ENCODE peak calls at places on chromosomes 5 and 9, in seven cellular contexts. One of them, this sample, is unnamed.

GRCh38 chr5:38926121-38926520 is 80.3 kb downstream of the OSMR start:
- DNase-seq in CD4-positive, CD25-positive, alpha-beta regulatory T cell: no peak
- DNase-seq in stimulated activated CD4-positive, alpha-beta T cell treated with anti-CD3 and anti-CD28 coated beads, TNF-alpha, amount 100 ng/mL, for 1 hour: no peak
- DNase-seq in A673: no peak
- DNase-seq in HTR-8/SVneo: no peak
- DNase-seq in activated T-cell treated with anti-CD3 and anti-CD28 coated beads for 4 hours: no peak
- DNase-seq in HCT116: no peak
- DNase-seq in this sample: no peak

GRCh38 chr5:42242829-42243485 is 180.3 kb upstream of the GHR start:
- DNase-seq in CD4-positive, CD25-positive, alpha-beta regulatory T cell: no peak
- DNase-seq in stimulated activated CD4-positive, alpha-beta T cell treated with anti-CD3 and anti-CD28 coated beads, TNF-alpha, amount 100 ng/mL, for 1 hour: no peak
- DNase-seq in A673: no peak
- DNase-seq in HTR-8/SVneo: no peak
- DNase-seq in activated T-cell treated with anti-CD3 and anti-CD28 coated beads for 4 hours: no peak
- DNase-seq in HCT116: no peak
- DNase-seq in this sample: no peak

GRCh38 chr5:96881511-96882115 is 5.3 kb downstream of the ERAP2 start:
- DNase-seq in CD4-positive, CD25-positive, alpha-beta regulatory T cell: no peak
- DNase-seq in stimulated activated CD4-positive, alpha-beta T cell treated with anti-CD3 and anti-CD28 coated beads, TNF-alpha, amount 100 ng/mL, for 1 hour: no peak
- DNase-seq in A673: no peak
- DNase-seq in HTR-8/SVneo: no peak
- DNase-seq in activated T-cell treated with anti-CD3 and anti-CD28 coated beads for 4 hours: no peak
- DNase-seq in HCT116: no peak
- DNase-seq in this sample: no peak

GRCh38 chr9:96048116-96048953 is 172.8 kb downstream of the ERCC6L2 start:
- DNase-seq in CD4-positive, CD25-positive, alpha-beta regulatory T cell: no peak
- DNase-seq in stimulated activated CD4-positive, alpha-beta T cell treated with anti-CD3 and anti-CD28 coated beads, TNF-alpha, amount 100 ng/mL, for 1 hour: no peak
- DNase-seq in A673: peak; percentile 59
- DNase-seq in HTR-8/SVneo: no peak
- DNase-seq in activated T-cell treated with anti-CD3 and anti-CD28 coated beads for 4 hours: no peak
- DNase-seq in HCT116: no peak
- DNase-seq in this sample: no peak

GRCh38 chr9:116073826-116074225 is 79.8 kb upstream of the PAPPA start:
- DNase-seq in CD4-positive, CD25-positive, alpha-beta regulatory T cell: no peak
- DNase-seq in stimulated activated CD4-positive, alpha-beta T cell treated with anti-CD3 and anti-CD28 coated beads, TNF-alpha, amount 100 ng/mL, for 1 hour: no peak
- DNase-seq in A673: no peak
- DNase-seq in HTR-8/SVneo: no peak
- DNase-seq in activated T-cell treated with anti-CD3 and anti-CD28 coated beads for 4 hours: no peak
- DNase-seq in HCT116: no peak
- DNase-seq in this sample: no peak

GRCh38 chr5:157266286-157267007 is 524 bp downstream of the CYFIP2 start:
- DNase-seq in CD4-positive, CD25-positive, alpha-beta regulatory T cell: peak; percentile 52
- DNase-seq in stimulated activated CD4-positive, alpha-beta T cell treated with anti-CD3 and anti-CD28 coated beads, TNF-alpha, amount 100 ng/mL, for 1 hour: no peak
- DNase-seq in A673: no peak
- DNase-seq in HTR-8/SVneo: no peak
- DNase-seq in activated T-cell treated with anti-CD3 and anti-CD28 coated beads for 4 hours: no peak
- DNase-seq in HCT116: no peak
- DNase-seq in this sample: peak; percentile 77

GRCh38 chr9:102405218-102405867 is 589.8 kb upstream of the CYLC2 start:
- DNase-seq in CD4-positive, CD25-positive, alpha-beta regulatory T cell: no peak
- DNase-seq in stimulated activated CD4-positive, alpha-beta T cell treated with anti-CD3 and anti-CD28 coated beads, TNF-alpha, amount 100 ng/mL, for 1 hour: no peak
- DNase-seq in A673: no peak
- DNase-seq in HTR-8/SVneo: no peak
- DNase-seq in activated T-cell treated with anti-CD3 and anti-CD28 coated beads for 4 hours: no peak
- DNase-seq in HCT116: no peak
- DNase-seq in this sample: no peak

GRCh38 chr5:54257366-54258118 is 52.8 kb downstream of the ARL15 start:
- DNase-seq in CD4-positive, CD25-positive, alpha-beta regulatory T cell: no peak
- DNase-seq in stimulated activated CD4-positive, alpha-beta T cell treated with anti-CD3 and anti-CD28 coated beads, TNF-alpha, amount 100 ng/mL, for 1 hour: no peak
- DNase-seq in A673: no peak
- DNase-seq in HTR-8/SVneo: no peak
- DNase-seq in activated T-cell treated with anti-CD3 and anti-CD28 coated beads for 4 hours: no peak
- DNase-seq in HCT116: no peak
- DNase-seq in this sample: no peak

GRCh38 chr5:91703128-91703527 is 320.0 kb upstream of the ARRDC3 start:
- DNase-seq in CD4-positive, CD25-positive, alpha-beta regulatory T cell: no peak
- DNase-seq in stimulated activated CD4-positive, alpha-beta T cell treated with anti-CD3 and anti-CD28 coated beads, TNF-alpha, amount 100 ng/mL, for 1 hour: no peak
- DNase-seq in A673: peak; percentile 56
- DNase-seq in HTR-8/SVneo: no peak
- DNase-seq in activated T-cell treated with anti-CD3 and anti-CD28 coated beads for 4 hours: no peak
- DNase-seq in HCT116: no peak
- DNase-seq in this sample: no peak

GRCh38 chr5:10588109-10588775 is 24.4 kb downstream of the ANKRD33B start:
- DNase-seq in CD4-positive, CD25-positive, alpha-beta regulatory T cell: no peak
- DNase-seq in stimulated activated CD4-positive, alpha-beta T cell treated with anti-CD3 and anti-CD28 coated beads, TNF-alpha, amount 100 ng/mL, for 1 hour: no peak
- DNase-seq in A673: no peak
- DNase-seq in HTR-8/SVneo: no peak
- DNase-seq in activated T-cell treated with anti-CD3 and anti-CD28 coated beads for 4 hours: no peak
- DNase-seq in HCT116: no peak
- DNase-seq in this sample: no peak

GRCh38 chr9:6877671-6878161 is 119.9 kb downstream of the KDM4C start:
- DNase-seq in CD4-positive, CD25-positive, alpha-beta regulatory T cell: no peak
- DNase-seq in stimulated activated CD4-positive, alpha-beta T cell treated with anti-CD3 and anti-CD28 coated beads, TNF-alpha, amount 100 ng/mL, for 1 hour: no peak
- DNase-seq in A673: no peak
- DNase-seq in HTR-8/SVneo: no peak
- DNase-seq in activated T-cell treated with anti-CD3 and anti-CD28 coated beads for 4 hours: no peak
- DNase-seq in HCT116: no peak
- DNase-seq in this sample: no peak

GRCh38 chr9:518540-518939 is 303.9 kb downstream of the DOCK8 start:
- DNase-seq in CD4-positive, CD25-positive, alpha-beta regulatory T cell: no peak
- DNase-seq in stimulated activated CD4-positive, alpha-beta T cell treated with anti-CD3 and anti-CD28 coated beads, TNF-alpha, amount 100 ng/mL, for 1 hour: no peak
- DNase-seq in A673: no peak
- DNase-seq in HTR-8/SVneo: no peak
- DNase-seq in activated T-cell treated with anti-CD3 and anti-CD28 coated beads for 4 hours: no peak
- DNase-seq in HCT116: no peak
- DNase-seq in this sample: no peak

GRCh38 chr5:157215826-157216167 is 35.2 kb downstream of the ITK start:
- DNase-seq in CD4-positive, CD25-positive, alpha-beta regulatory T cell: no peak
- DNase-seq in stimulated activated CD4-positive, alpha-beta T cell treated with anti-CD3 and anti-CD28 coated beads, TNF-alpha, amount 100 ng/mL, for 1 hour: no peak
- DNase-seq in A673: no peak
- DNase-seq in HTR-8/SVneo: no peak
- DNase-seq in activated T-cell treated with anti-CD3 and anti-CD28 coated beads for 4 hours: no peak
- DNase-seq in HCT116: no peak
- DNase-seq in this sample: no peak

GRCh38 chr9:693460-694390 is 147.8 kb upstream of the DMRT1 start:
- DNase-seq in CD4-positive, CD25-positive, alpha-beta regulatory T cell: no peak
- DNase-seq in stimulated activated CD4-positive, alpha-beta T cell treated with anti-CD3 and anti-CD28 coated beads, TNF-alpha, amount 100 ng/mL, for 1 hour: no peak
- DNase-seq in A673: peak; percentile 61
- DNase-seq in HTR-8/SVneo: no peak
- DNase-seq in activated T-cell treated with anti-CD3 and anti-CD28 coated beads for 4 hours: no peak
- DNase-seq in HCT116: no peak
- DNase-seq in this sample: no peak

GRCh38 chr9:128495804-128496417 is 8.6 kb upstream of the GLE1 start:
- DNase-seq in CD4-positive, CD25-positive, alpha-beta regulatory T cell: no peak
- DNase-seq in stimulated activated CD4-positive, alpha-beta T cell treated with anti-CD3 and anti-CD28 coated beads, TNF-alpha, amount 100 ng/mL, for 1 hour: no peak
- DNase-seq in A673: no peak
- DNase-seq in HTR-8/SVneo: no peak
- DNase-seq in activated T-cell treated with anti-CD3 and anti-CD28 coated beads for 4 hours: no peak
- DNase-seq in HCT116: peak; percentile 7
- DNase-seq in this sample: no peak

GRCh38 chr5:178361657-178362445 is 129.2 kb upstream of the PHYKPL start:
- DNase-seq in CD4-positive, CD25-positive, alpha-beta regulatory T cell: no peak
- DNase-seq in stimulated activated CD4-positive, alpha-beta T cell treated with anti-CD3 and anti-CD28 coated beads, TNF-alpha, amount 100 ng/mL, for 1 hour: no peak
- DNase-seq in A673: no peak
- DNase-seq in HTR-8/SVneo: no peak
- DNase-seq in activated T-cell treated with anti-CD3 and anti-CD28 coated beads for 4 hours: no peak
- DNase-seq in HCT116: no peak
- DNase-seq in this sample: no peak

GRCh38 chr5:75010838-75011237 is 41.5 kb downstream of the GCNT4 start:
- DNase-seq in CD4-positive, CD25-positive, alpha-beta regulatory T cell: no peak
- DNase-seq in stimulated activated CD4-positive, alpha-beta T cell treated with anti-CD3 and anti-CD28 coated beads, TNF-alpha, amount 100 ng/mL, for 1 hour: no peak
- DNase-seq in A673: no peak
- DNase-seq in HTR-8/SVneo: no peak
- DNase-seq in activated T-cell treated with anti-CD3 and anti-CD28 coated beads for 4 hours: no peak
- DNase-seq in HCT116: no peak
- DNase-seq in this sample: no peak

GRCh38 chr9:120110520-120110919 is 469.4 kb downstream of the CDK5RAP2 start:
- DNase-seq in CD4-positive, CD25-positive, alpha-beta regulatory T cell: no peak
- DNase-seq in stimulated activated CD4-positive, alpha-beta T cell treated with anti-CD3 and anti-CD28 coated beads, TNF-alpha, amount 100 ng/mL, for 1 hour: no peak
- DNase-seq in A673: no peak
- DNase-seq in HTR-8/SVneo: no peak
- DNase-seq in activated T-cell treated with anti-CD3 and anti-CD28 coated beads for 4 hours: no peak
- DNase-seq in HCT116: no peak
- DNase-seq in this sample: no peak

GRCh38 chr5:143396353-143396940 is 7.0 kb downstream of the NR3C1 start:
- DNase-seq in CD4-positive, CD25-positive, alpha-beta regulatory T cell: no peak
- DNase-seq in stimulated activated CD4-positive, alpha-beta T cell treated with anti-CD3 and anti-CD28 coated beads, TNF-alpha, amount 100 ng/mL, for 1 hour: no peak
- DNase-seq in A673: no peak
- DNase-seq in HTR-8/SVneo: no peak
- DNase-seq in activated T-cell treated with anti-CD3 and anti-CD28 coated beads for 4 hours: no peak
- DNase-seq in HCT116: no peak
- DNase-seq in this sample: no peak

GRCh38 chr9:35340046-35340445 is 149.9 kb upstream of the RUSC2 start:
- DNase-seq in CD4-positive, CD25-positive, alpha-beta regulatory T cell: no peak
- DNase-seq in stimulated activated CD4-positive, alpha-beta T cell treated with anti-CD3 and anti-CD28 coated beads, TNF-alpha, amount 100 ng/mL, for 1 hour: no peak
- DNase-seq in A673: no peak
- DNase-seq in HTR-8/SVneo: no peak
- DNase-seq in activated T-cell treated with anti-CD3 and anti-CD28 coated beads for 4 hours: no peak
- DNase-seq in HCT116: no peak
- DNase-seq in this sample: no peak

GRCh38 chr5:76608833-76609232 is 14.4 kb downstream of the F2RL2 start:
- DNase-seq in CD4-positive, CD25-positive, alpha-beta regulatory T cell: peak; percentile 16
- DNase-seq in stimulated activated CD4-positive, alpha-beta T cell treated with anti-CD3 and anti-CD28 coated beads, TNF-alpha, amount 100 ng/mL, for 1 hour: no peak
- DNase-seq in A673: peak; percentile 63
- DNase-seq in HTR-8/SVneo: no peak
- DNase-seq in activated T-cell treated with anti-CD3 and anti-CD28 coated beads for 4 hours: no peak
- DNase-seq in HCT116: peak; percentile 8
- DNase-seq in this sample: peak; percentile 25

GRCh38 chr5:37988454-37989046 is 148.7 kb upstream of the GDNF start:
- DNase-seq in CD4-positive, CD25-positive, alpha-beta regulatory T cell: no peak
- DNase-seq in stimulated activated CD4-positive, alpha-beta T cell treated with anti-CD3 and anti-CD28 coated beads, TNF-alpha, amount 100 ng/mL, for 1 hour: no peak
- DNase-seq in A673: no peak
- DNase-seq in HTR-8/SVneo: no peak
- DNase-seq in activated T-cell treated with anti-CD3 and anti-CD28 coated beads for 4 hours: no peak
- DNase-seq in HCT116: no peak
- DNase-seq in this sample: no peak

GRCh38 chr9:4538621-4539020 is 48.4 kb downstream of the SLC1A1 start:
- DNase-seq in CD4-positive, CD25-positive, alpha-beta regulatory T cell: no peak
- DNase-seq in stimulated activated CD4-positive, alpha-beta T cell treated with anti-CD3 and anti-CD28 coated beads, TNF-alpha, amount 100 ng/mL, for 1 hour: no peak
- DNase-seq in A673: no peak
- DNase-seq in HTR-8/SVneo: no peak
- DNase-seq in activated T-cell treated with anti-CD3 and anti-CD28 coated beads for 4 hours: no peak
- DNase-seq in HCT116: no peak
- DNase-seq in this sample: no peak

GRCh38 chr9:79581388-79581787 is 9.6 kb downstream of the TLE4 start:
- DNase-seq in CD4-positive, CD25-positive, alpha-beta regulatory T cell: no peak
- DNase-seq in stimulated activated CD4-positive, alpha-beta T cell treated with anti-CD3 and anti-CD28 coated beads, TNF-alpha, amount 100 ng/mL, for 1 hour: no peak
- DNase-seq in A673: no peak
- DNase-seq in HTR-8/SVneo: no peak
- DNase-seq in activated T-cell treated with anti-CD3 and anti-CD28 coated beads for 4 hours: no peak
- DNase-seq in HCT116: no peak
- DNase-seq in this sample: no peak

This sample was measured in naive B cell.